ENCODE peak calls at places on chromosomes 13 and 19, in six cellular contexts. V, J, T, N, W and M are unnamed samples.

GRCh38 chr13:25463496-25463895 is 91.7 kb downstream of the ATP8A2 start:
- DNase-seq in N (no peak), W (peak; percentile 41), J (no peak), T (no peak), V (no peak), M (no peak)

GRCh38 chr13:86681223-86681622 is 882.0 kb upstream of the SLITRK6 start:
- DNase-seq in N (no peak), V (no peak), J (no peak), T (no peak), W (no peak), M (no peak)

GRCh38 chr13:29402168-29402621 is 193.3 kb downstream of the SLC7A1 start:
- DNase-seq in V (peak; percentile 28), T (no peak), W (peak; percentile 8), J (no peak), N (no peak), M (peak; percentile 80)

GRCh38 chr19:3612330-3612729 is 5.7 kb upstream of the TBXA2R start:
- DNase-seq in W (no peak), V (no peak), J (no peak), N (no peak), T (no peak), M (no peak)

GRCh38 chr19:46601318-46602224 is at the start of gene CALM3:
- DNase-seq in W (no peak), J (no peak), V (no peak), T (no peak), N (no peak), M (peak; percentile 28)

GRCh38 chr13:94708971-94709614 is 3.3 kb downstream of the SOX21 start:
- DNase-seq in V (no peak), W (no peak), J (no peak), N (no peak), T (no peak), M (no peak)

GRCh38 chr13:87234981-87235380 is 436.2 kb upstream of the SLITRK5 start:
- DNase-seq in V (peak; percentile 50), W (peak; percentile 60), N (no peak), J (no peak), T (no peak), M (no peak)

GRCh38 chr19:46624958-46625661 is at the start of gene PTGIR:
- DNase-seq in W (no peak), N (no peak), V (no peak), J (no peak), T (no peak), M (peak; percentile 25)

GRCh38 chr19:35040474-35040825 is 1.1 kb upstream of the HPN start:
- DNase-seq in J (no peak), V (no peak), N (no peak), T (no peak), W (no peak), M (no peak)

GRCh38 chr13:34207334-34207733 is 389.4 kb downstream of the RFC3 start:
- DNase-seq in J (no peak), W (peak; percentile 69), T (no peak), V (no peak), N (peak; percentile 31), M (peak; percentile 90)

GRCh38 chr13:109787135-109787954 is 962 bp upstream of the IRS2 start:
- DNase-seq in T (no peak), N (peak; percentile 77), V (no peak), J (no peak), W (peak; percentile 22), M (peak; percentile 45)

GRCh38 chr19:14404322-14404721 is 14.8 kb downstream of the DDX39A start:
- DNase-seq in N (no peak), W (no peak), V (no peak), J (no peak), T (no peak), M (no peak)

GRCh38 chr13:110813646-110814624 is 100.4 kb downstream of the ING1 start:
- DNase-seq in V (no peak), J (no peak), W (no peak), T (no peak), N (no peak), M (no peak)

GRCh38 chr13:90238433-90238832 is 1109.1 kb upstream of the MIR17HG start:
- DNase-seq in N (no peak), J (no peak), V (no peak), W (peak; percentile 66), T (no peak), M (no peak)

GRCh38 chr13:49667773-49668172 is 23.5 kb downstream of the EBPL start:
- DNase-seq in J (no peak), V (no peak), T (no peak), W (peak; percentile 54), N (no peak), M (peak; percentile 91)

GRCh38 chr13:39013462-39013861 is 22.8 kb upstream of the STOML3 start:
- DNase-seq in V (no peak), W (no peak), T (no peak), N (no peak), J (no peak), M (no peak)

GRCh38 chr13:101773062-101773461 is 320.6 kb downstream of the ITGBL1 start:
- DNase-seq in W (no peak), V (no peak), J (no peak), T (no peak), N (no peak), M (no peak)

GRCh38 chr13:62360609-62361008 is 945.0 kb upstream of the PCDH20 start:
- DNase-seq in N (no peak), T (no peak), V (no peak), J (no peak), W (no peak), M (no peak)

GRCh38 chr13:112931028-112931934 is 37.7 kb upstream of the MCF2L start:
- DNase-seq in W (peak; percentile 80), V (peak; percentile 70), N (peak; percentile 58), J (peak; percentile 46), T (peak; percentile 52), M (peak; percentile 28)

GRCh38 chr13:20700288-20700687 is 3.2 kb upstream of the IL17D start:
- DNase-seq in J (no peak), W (no peak), T (no peak), N (no peak), V (no peak), M (no peak)

GRCh38 chr13:110615322-110616102 is at the start of gene NAXD:
- DNase-seq in V (peak; percentile 74), J (peak; percentile 90), N (peak; percentile 87), T (peak; percentile 71), W (peak; percentile 88), M (peak; percentile 98)

GRCh38 chr19:30906871-30907270 is 442.4 kb downstream of the TSHZ3 start:
- DNase-seq in V (no peak), N (no peak), W (no peak), T (no peak), J (no peak), M (no peak)

GRCh38 chr19:47026156-47026555 is 6.5 kb downstream of the NPAS1 start:
- DNase-seq in V (no peak), N (no peak), T (no peak), W (no peak), J (no peak), M (no peak)

GRCh38 chr13:98416408-98416807 is 160.5 kb downstream of the STK24 start:
- DNase-seq in T (no peak), J (no peak), N (no peak), V (peak; percentile 12), W (peak; percentile 92), M (no peak)

GRCh38 chr13:111518161-111518791 is 197.8 kb downstream of the TEX29 start:
- DNase-seq in T (no peak), J (no peak), W (no peak), N (no peak), V (no peak), M (no peak)

GRCh38 chr19:50413531-50413930 is 5.2 kb upstream of the SPIB start:
- DNase-seq in W (no peak), V (no peak), J (no peak), N (no peak), T (no peak), M (no peak)

GRCh38 chr19:9966024-9966423 is 29.7 kb upstream of the OLFM2 start:
- DNase-seq in V (no peak), J (no peak), T (no peak), W (no peak), N (no peak), M (no peak)

GRCh38 chr13:46288570-46289259 is 77.0 kb downstream of the LRRC63 start:
- DNase-seq in J (peak; percentile 39), T (peak; percentile 39), N (peak; percentile 69), W (peak; percentile 66), V (peak; percentile 14), M (no peak)

GRCh38 chr13:74047925-74048324 is 86.3 kb downstream of the KLF12 start:
- DNase-seq in V (peak; percentile 12), J (peak; percentile 7), N (peak; percentile 17), W (peak; percentile 71), T (no peak), M (no peak)

GRCh38 chr19:52102782-52103181 is 7.2 kb upstream of the ZNF841 start:
- DNase-seq in V (no peak), T (no peak), W (no peak), N (no peak), J (no peak), M (no peak)

GRCh38 chr13:23987331-23987730 is 90.0 kb upstream of the C1QTNF9B start:
- DNase-seq in W (no peak), N (no peak), T (no peak), V (no peak), J (no peak), M (no peak)

GRCh38 chr19:39684283-39684682 is 20.0 kb upstream of the LGALS14 start:
- DNase-seq in J (no peak), W (no peak), N (no peak), T (no peak), V (no peak), M (no peak)
- H3K27me3 ChIP-seq in J (peaks cover 22% of the 10 kb centered on the region), W (no peaks in the 10 kb centered on the region), N (no peaks in the 10 kb centered on the region), T (no peaks in the 10 kb centered on the region), V (no peaks in the 10 kb centered on the region), M (peaks cover 21% of the 10 kb centered on the region)

DNA sequence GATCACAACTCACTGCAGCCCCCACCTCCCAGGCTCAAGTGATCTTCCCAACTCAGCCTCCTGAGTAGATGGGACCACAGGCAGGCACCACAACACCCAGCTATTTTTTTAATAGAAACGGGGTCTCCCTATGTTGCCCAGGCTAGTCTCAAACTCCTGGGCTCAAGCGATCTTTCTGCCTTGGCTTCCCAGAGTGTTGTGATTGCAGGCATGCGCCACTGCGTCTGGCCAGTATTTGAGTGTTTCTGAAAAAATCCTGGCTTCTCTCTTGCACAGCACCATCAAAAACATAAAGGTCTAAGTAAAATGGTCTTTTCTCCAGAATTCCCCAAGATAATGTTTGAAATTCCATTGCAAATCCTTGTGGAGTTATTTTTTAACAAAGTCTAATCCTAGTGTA is 47.8 kb downstream of the ELF1 start:
- DNase-seq in N (no peak), J (no peak), T (no peak), W (no peak), V (no peak), M (no peak)
- H3K4me3 ChIP-seq in N (no peak overlapping the region), J (no peak overlapping the region), T (no peak overlapping the region), W (no peak overlapping the region), V (no peak overlapping the region), M (no peak overlapping the region)

DNA sequence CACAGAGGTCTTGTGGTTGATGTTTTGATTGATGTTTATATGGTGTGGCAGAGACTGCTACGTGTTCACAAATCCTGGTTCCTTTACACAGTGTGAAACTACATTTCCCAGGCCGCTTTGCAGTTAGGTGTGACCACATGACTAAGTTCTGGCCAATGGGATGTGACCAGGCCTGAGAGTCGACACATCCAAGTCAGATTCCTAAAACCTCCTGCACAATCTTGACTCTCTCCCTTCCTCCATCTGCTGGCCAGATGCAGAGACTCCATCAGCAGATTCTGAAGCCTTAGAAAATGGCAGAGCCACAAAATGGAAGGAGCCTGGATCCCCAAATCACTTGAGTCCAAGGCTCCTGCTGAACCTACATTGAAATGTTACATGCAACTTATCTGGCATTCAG is 12.6 kb downstream of the CD37 start:
- DNase-seq in V (no peak), W (peak; percentile 58), N (peak; percentile 55), T (no peak), J (peak; percentile 81), M (peak; percentile 35)
- H3K36me3 ChIP-seq in V (peaks cover 13% of the 10 kb centered on the region), W (peaks cover 51% of the 10 kb centered on the region), N (peaks cover 78% of the 10 kb centered on the region), T (peaks cover 37% of the 10 kb centered on the region), J (peaks cover 40% of the 10 kb centered on the region), M (peaks cover 15% of the 10 kb centered on the region)

GRCh38 chr19:5435642-5436017 is 19.6 kb upstream of the ZNRF4 start:
- DNase-seq in N (no peak), T (no peak), W (no peak), V (no peak), J (no peak), M (no peak)
- H3K27me3 ChIP-seq in N (peaks cover 59% of the 10 kb centered on the region), T (no peaks in the 10 kb centered on the region), W (peaks cover 4% of the 10 kb centered on the region), V (no peaks in the 10 kb centered on the region), J (no peaks in the 10 kb centered on the region), M (no peaks in the 10 kb centered on the region)